ENCODE peak calls at places on chromosome 22, in seven cellular contexts. One of them, this sample, is unnamed.

GRCh38 chr22:46259374-46259773 is 3.8 kb downstream of the PKDREJ start:
- DNase-seq in adrenal gland: peak
- DNase-seq in sigmoid colon: no peak
- DNase-seq in K562: no peak
- DNase-seq in prostate gland: no peak
- DNase-seq in IMR-90: no peak
- DNase-seq in NB4: peak
- DNase-seq in this sample: no peak

GRCh38 chr22:38618682-38619081 is 37.5 kb downstream of the FAM227A start:
- DNase-seq in adrenal gland: no peak
- DNase-seq in sigmoid colon: no peak
- DNase-seq in K562: no peak
- DNase-seq in prostate gland: no peak
- DNase-seq in IMR-90: no peak
- DNase-seq in NB4: no peak
- DNase-seq in this sample: no peak

GRCh38 chr22:21014202-21015050 is 539 bp upstream of the P2RX6 start:
- DNase-seq in adrenal gland: peak
- DNase-seq in sigmoid colon: peak
- DNase-seq in K562: peak
- DNase-seq in prostate gland: peak
- DNase-seq in IMR-90: peak
- DNase-seq in NB4: peak
- DNase-seq in this sample: peak

GRCh38 chr22:37184380-37184755 is 3.7 kb downstream of the C1QTNF6 start:
- DNase-seq in adrenal gland: no peak
- DNase-seq in sigmoid colon: no peak
- DNase-seq in K562: no peak
- DNase-seq in prostate gland: no peak
- DNase-seq in IMR-90: no peak
- DNase-seq in NB4: no peak
- DNase-seq in this sample: no peak

GRCh38 chr22:48714231-48714630 is 1113.4 kb downstream of the BRD1 start:
- DNase-seq in adrenal gland: no peak
- DNase-seq in sigmoid colon: peak
- DNase-seq in K562: no peak
- DNase-seq in prostate gland: no peak
- DNase-seq in IMR-90: no peak
- DNase-seq in NB4: no peak
- DNase-seq in this sample: no peak

GRCh38 chr22:38317237-38317994 is at the start of gene CSNK1E:
- DNase-seq in adrenal gland: peak
- DNase-seq in sigmoid colon: peak
- DNase-seq in K562: peak
- DNase-seq in prostate gland: peak
- DNase-seq in IMR-90: peak
- DNase-seq in NB4: peak
- DNase-seq in this sample: peak

GRCh38 chr22:16955678-16956210 is 52.3 kb downstream of the GAB4 start:
- DNase-seq in adrenal gland: peak
- DNase-seq in sigmoid colon: no peak
- DNase-seq in K562: no peak
- DNase-seq in prostate gland: no peak
- DNase-seq in IMR-90: no peak
- DNase-seq in NB4: no peak
- DNase-seq in this sample: no peak

GRCh38 chr22:46354176-46354992 is 18.9 kb downstream of the TRMU start:
- DNase-seq in adrenal gland: no peak
- DNase-seq in sigmoid colon: no peak
- DNase-seq in K562: no peak
- DNase-seq in prostate gland: no peak
- DNase-seq in IMR-90: no peak
- DNase-seq in NB4: no peak
- DNase-seq in this sample: no peak

GRCh38 chr22:43570531-43571144 is 158.8 kb downstream of the MPPED1 start:
- DNase-seq in adrenal gland: no peak
- DNase-seq in sigmoid colon: no peak
- DNase-seq in K562: no peak
- DNase-seq in prostate gland: no peak
- DNase-seq in IMR-90: no peak
- DNase-seq in NB4: no peak
- DNase-seq in this sample: no peak

GRCh38 chr22:19576460-19577421 is 52.5 kb upstream of the CLDN5 start:
- DNase-seq in adrenal gland: no peak
- DNase-seq in sigmoid colon: peak
- DNase-seq in K562: peak
- DNase-seq in prostate gland: no peak
- DNase-seq in IMR-90: peak
- DNase-seq in NB4: peak
- DNase-seq in this sample: peak

GRCh38 chr22:17665884-17666283 is 27.3 kb downstream of the BCL2L13 start:
- DNase-seq in adrenal gland: no peak
- DNase-seq in sigmoid colon: no peak
- DNase-seq in K562: no peak
- DNase-seq in prostate gland: no peak
- DNase-seq in IMR-90: peak
- DNase-seq in NB4: no peak
- DNase-seq in this sample: no peak

GRCh38 chr22:36510384-36510783 is 3.5 kb upstream of the FOXRED2 start:
- DNase-seq in adrenal gland: peak
- DNase-seq in sigmoid colon: peak
- DNase-seq in K562: no peak
- DNase-seq in prostate gland: no peak
- DNase-seq in IMR-90: no peak
- DNase-seq in NB4: peak
- DNase-seq in this sample: no peak

GRCh38 chr22:19868773-19869471 is 14.2 kb upstream of the GNB1L start:
- DNase-seq in adrenal gland: no peak
- DNase-seq in sigmoid colon: peak
- DNase-seq in K562: no peak
- DNase-seq in prostate gland: no peak
- DNase-seq in IMR-90: no peak
- DNase-seq in NB4: no peak
- DNase-seq in this sample: no peak

GRCh38 chr22:23380230-23380573 is 199.9 kb downstream of the IGLL1 start:
- DNase-seq in adrenal gland: no peak
- DNase-seq in sigmoid colon: no peak
- DNase-seq in K562: no peak
- DNase-seq in prostate gland: no peak
- DNase-seq in IMR-90: no peak
- DNase-seq in NB4: no peak
- DNase-seq in this sample: no peak

GRCh38 chr22:40082184-40082583 is 87.4 kb downstream of the FAM83F start:
- DNase-seq in adrenal gland: no peak
- DNase-seq in sigmoid colon: no peak
- DNase-seq in K562: no peak
- DNase-seq in prostate gland: no peak
- DNase-seq in IMR-90: no peak
- DNase-seq in NB4: no peak
- DNase-seq in this sample: no peak

GRCh38 chr22:39634530-39635399 is 64.2 kb downstream of the CACNA1I start:
- DNase-seq in adrenal gland: peak
- DNase-seq in sigmoid colon: no peak
- DNase-seq in K562: peak
- DNase-seq in prostate gland: peak
- DNase-seq in IMR-90: peak
- DNase-seq in NB4: peak
- DNase-seq in this sample: peak

GRCh38 chr22:38758276-38758945 is 2.6 kb upstream of the SUN2 start:
- DNase-seq in adrenal gland: no peak
- DNase-seq in sigmoid colon: no peak
- DNase-seq in K562: no peak
- DNase-seq in prostate gland: no peak
- DNase-seq in IMR-90: no peak
- DNase-seq in NB4: peak
- DNase-seq in this sample: no peak

DNA sequence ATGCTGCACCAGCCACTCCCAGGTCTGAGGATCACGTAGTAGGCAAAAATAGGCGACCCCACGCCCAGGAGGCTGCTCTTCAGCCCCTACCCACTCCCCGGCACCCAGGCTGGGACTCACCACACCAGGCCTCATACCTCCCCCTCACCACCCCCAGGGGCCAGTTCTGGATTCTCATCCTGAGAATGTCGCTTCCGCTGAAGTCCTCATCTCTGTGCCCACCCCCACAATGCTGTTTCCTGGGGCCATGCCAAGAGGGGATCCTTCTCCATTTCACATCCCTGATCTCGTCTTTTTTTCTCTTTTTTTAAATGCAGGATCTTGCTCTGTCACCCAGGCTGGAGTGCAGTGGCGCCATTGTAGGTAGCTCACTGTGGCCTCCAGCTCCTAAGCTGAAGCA is 1.7 kb upstream of the OSM start:
- DNase-seq in adrenal gland: no peak
- DNase-seq in sigmoid colon: no peak
- DNase-seq in K562: no peak
- DNase-seq in prostate gland: no peak
- DNase-seq in IMR-90: no peak
- DNase-seq in NB4: no peak
- DNase-seq in this sample: no peak
- TF ChIP-seq POLR2A in adrenal gland: no peak
- TF ChIP-seq POLR2A in sigmoid colon: no peak
- TF ChIP-seq POLR2A in K562: no peak
- TF ChIP-seq POLR2A in prostate gland: no peak
- TF ChIP-seq POLR2A in IMR-90: no peak
- TF ChIP-seq POLR2A in NB4: no peak
- TF ChIP-seq POLR2A in this sample: no peak

GRCh38 chr22:50527921-50528681 is 1.7 kb downstream of the TYMP start:
- DNase-seq in adrenal gland: no peak
- DNase-seq in sigmoid colon: no peak
- DNase-seq in K562: no peak
- DNase-seq in prostate gland: no peak
- DNase-seq in IMR-90: no peak
- DNase-seq in NB4: no peak
- DNase-seq in this sample: no peak

GRCh38 chr22:50530857-50531545 is 1.2 kb upstream of the TYMP start:
- DNase-seq in adrenal gland: peak
- DNase-seq in sigmoid colon: peak
- DNase-seq in K562: no peak
- DNase-seq in prostate gland: peak
- DNase-seq in IMR-90: peak
- DNase-seq in NB4: peak
- DNase-seq in this sample: no peak

GRCh38 chr22:50528682-50529415 is 963 bp downstream of the TYMP start:
- DNase-seq in adrenal gland: no peak
- DNase-seq in sigmoid colon: no peak
- DNase-seq in K562: no peak
- DNase-seq in prostate gland: no peak
- DNase-seq in IMR-90: no peak
- DNase-seq in NB4: peak
- DNase-seq in this sample: no peak

GRCh38 chr22:50530280-50530856 is 556 bp upstream of the TYMP start:
- DNase-seq in adrenal gland: peak
- DNase-seq in sigmoid colon: peak
- DNase-seq in K562: no peak
- DNase-seq in prostate gland: peak
- DNase-seq in IMR-90: peak
- DNase-seq in NB4: peak
- DNase-seq in this sample: no peak

GRCh38 chr22:50529416-50530279 is at the start of gene TYMP:
- DNase-seq in adrenal gland: peak
- DNase-seq in sigmoid colon: peak
- DNase-seq in K562: no peak
- DNase-seq in prostate gland: peak
- DNase-seq in IMR-90: no peak
- DNase-seq in NB4: no peak
- DNase-seq in this sample: no peak
- TF ChIP-seq POLR2A in adrenal gland: peak
- TF ChIP-seq POLR2A in sigmoid colon: no peak
- TF ChIP-seq POLR2A in K562: no peak
- TF ChIP-seq POLR2A in prostate gland: peak
- TF ChIP-seq POLR2A in IMR-90: no peak
- TF ChIP-seq POLR2A in NB4: no peak
- TF ChIP-seq POLR2A in this sample: no peak

DNA sequence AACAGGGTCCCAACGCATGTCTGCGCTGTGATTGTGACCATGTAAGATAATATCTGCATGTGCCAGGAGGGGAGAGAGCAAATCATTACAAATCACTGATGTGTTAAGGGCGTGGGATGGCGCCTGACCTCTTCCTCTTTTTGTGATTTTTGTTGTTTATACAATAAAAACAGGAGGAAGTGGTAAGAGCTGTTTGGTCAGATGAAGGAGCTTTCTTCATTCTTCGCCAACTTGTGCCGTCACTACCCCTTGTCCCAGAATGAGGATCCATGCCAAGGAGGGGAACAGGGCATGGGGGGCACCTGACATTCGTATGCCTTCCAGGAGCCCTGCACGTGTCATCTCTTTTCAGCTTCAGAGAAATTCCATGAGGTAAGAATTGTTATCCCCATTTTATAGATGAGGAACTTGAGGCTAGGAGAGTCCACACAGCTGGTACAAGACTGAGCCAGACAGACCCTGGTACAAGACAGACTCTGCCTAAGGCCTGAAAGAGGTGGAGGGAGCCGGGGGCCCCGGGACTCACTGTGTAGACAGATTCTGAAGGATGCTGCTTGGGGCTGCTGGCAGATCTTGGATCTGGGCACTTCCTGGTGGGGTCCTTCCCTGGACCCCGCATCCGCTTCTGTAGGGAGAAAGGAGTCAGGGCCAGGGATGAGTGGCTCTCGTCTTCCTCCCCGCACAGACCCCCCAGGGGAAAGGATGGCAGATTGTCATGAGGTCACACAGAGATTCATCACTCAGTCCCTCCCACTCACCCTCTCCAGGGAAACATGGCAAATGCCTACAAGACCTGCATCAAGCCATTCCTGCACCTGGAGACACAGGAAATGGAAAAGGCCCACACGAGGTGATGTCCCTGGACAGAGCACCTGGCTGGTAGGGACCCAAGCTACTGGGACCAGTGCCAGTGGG is 34.6 kb downstream of the NFAM1 start:
- DNase-seq in adrenal gland: peak
- DNase-seq in sigmoid colon: peak
- DNase-seq in K562: no peak
- DNase-seq in prostate gland: no peak
- DNase-seq in IMR-90: no peak
- DNase-seq in NB4: peak
- DNase-seq in this sample: no peak
- TF ChIP-seq POLR2A in adrenal gland: no peak
- TF ChIP-seq POLR2A in sigmoid colon: no peak
- TF ChIP-seq POLR2A in K562: no peak
- TF ChIP-seq POLR2A in prostate gland: no peak
- TF ChIP-seq POLR2A in IMR-90: no peak
- TF ChIP-seq POLR2A in NB4: no peak
- TF ChIP-seq POLR2A in this sample: no peak

DNA sequence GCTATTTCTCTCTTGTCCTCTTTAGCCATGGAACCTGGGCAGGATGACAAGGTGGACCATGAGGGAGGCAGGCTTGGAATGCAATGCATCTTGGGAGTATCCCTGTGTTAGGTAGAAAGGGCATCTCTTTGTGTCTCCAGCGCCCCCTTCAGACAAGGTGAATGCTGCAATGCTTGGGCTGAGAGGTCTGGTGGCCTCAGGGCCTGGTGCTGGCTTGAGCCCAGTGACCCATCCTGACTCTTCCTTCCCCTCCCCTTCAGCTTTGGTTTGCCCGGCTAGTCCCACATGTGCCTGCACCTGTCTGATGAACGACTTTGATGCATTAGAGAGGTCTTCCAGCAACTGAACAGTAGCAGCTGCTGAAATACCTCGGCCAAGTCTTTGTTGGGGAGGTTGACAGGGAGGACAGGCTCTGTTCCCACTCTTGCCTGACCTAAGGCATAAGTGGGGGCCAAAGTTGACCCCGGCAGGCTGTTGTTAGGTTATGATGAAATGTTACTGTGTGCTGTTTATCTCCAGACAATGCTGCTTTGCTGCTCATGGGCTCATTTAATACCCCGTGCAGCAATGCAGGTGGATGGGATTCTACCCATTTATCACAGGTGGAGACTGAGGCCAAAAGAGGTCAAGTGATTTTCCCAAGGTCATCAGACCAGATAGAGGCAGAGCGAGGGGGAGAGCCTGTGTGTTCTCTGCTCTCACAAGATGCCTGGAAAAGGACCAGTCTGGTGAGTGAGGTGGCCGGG is 22.5 kb downstream of the MYO18B start:
- DNase-seq in adrenal gland: no peak
- DNase-seq in sigmoid colon: no peak
- DNase-seq in K562: peak
- DNase-seq in prostate gland: no peak
- DNase-seq in IMR-90: no peak
- DNase-seq in NB4: no peak
- DNase-seq in this sample: no peak
- TF ChIP-seq POLR2A in adrenal gland: no peak
- TF ChIP-seq POLR2A in sigmoid colon: no peak
- TF ChIP-seq POLR2A in K562: no peak
- TF ChIP-seq POLR2A in prostate gland: no peak
- TF ChIP-seq POLR2A in IMR-90: no peak
- TF ChIP-seq POLR2A in NB4: no peak
- TF ChIP-seq POLR2A in this sample: no peak